ENCODE peak calls at places on chromosomes 11 and 22, in four cellular contexts. A is esophagus muscularis mucosa, Z is HL-60, L is breast epithelium. T is an unnamed sample.

GRCh38 chr22:46777609-46777970 is 15.1 kb downstream of the TBC1D22A start:
- DNase-seq in A (no peak), Z (peak), L (no peak), T (no peak)

GRCh38 chr11:93219440-93219839 is 21.6 kb upstream of the SLC36A4 start:
- DNase-seq in A (no peak), Z (no peak), L (no peak), T (no peak)

GRCh38 chr11:109783842-109784241 is 309.4 kb upstream of the ZC3H12C start:
- DNase-seq in A (no peak), Z (no peak), L (no peak), T (no peak)

GRCh38 chr11:43825217-43825816 is 55.3 kb upstream of the ALKBH3 start:
- DNase-seq in A (no peak), Z (peak), L (no peak), T (no peak)

GRCh38 chr11:1205121-1205986 is 17.5 kb upstream of the MUC5B start:
- DNase-seq in A (no peak), Z (no peak), L (no peak), T (no peak)

GRCh38 chr11:8038393-8038792 is 42.6 kb upstream of the TUB start:
- DNase-seq in A (no peak), Z (no peak), L (peak), T (no peak)

GRCh38 chr11:119791701-119792151 is 62.7 kb upstream of the NECTIN1 start:
- DNase-seq in A (no peak), Z (no peak), L (no peak), T (no peak)

GRCh38 chr11:12402691-12403120 is 25.3 kb downstream of the PARVA start:
- DNase-seq in A (peak), Z (no peak), L (no peak), T (no peak)

GRCh38 chr22:43263645-43264514 is 76.9 kb upstream of the TTLL12 start:
- DNase-seq in A (no peak), Z (peak), L (peak), T (no peak)

GRCh38 chr11:116958246-116958645 is 120.8 kb upstream of the APOA1 start:
- DNase-seq in A (no peak), Z (no peak), L (no peak), T (no peak)

GRCh38 chr11:83102806-83103205 is 31.1 kb upstream of the RAB30 start:
- DNase-seq in A (no peak), Z (no peak), L (no peak), T (no peak)

GRCh38 chr11:279040-279965 is 1.1 kb downstream of the NLRP6 start:
- DNase-seq in A (no peak), Z (no peak), L (no peak), T (no peak)

GRCh38 chr11:6572215-6572614 is 31.2 kb downstream of the RRP8 start:
- DNase-seq in A (no peak), Z (no peak), L (no peak), T (no peak)

GRCh38 chr11:101128571-101129202 is 926 bp downstream of the PGR start:
- DNase-seq in A (no peak), Z (no peak), L (no peak), T (no peak)
- H3K4me3 ChIP-seq in A (peak), Z (no peak), L (peak), T (peak)

DNA sequence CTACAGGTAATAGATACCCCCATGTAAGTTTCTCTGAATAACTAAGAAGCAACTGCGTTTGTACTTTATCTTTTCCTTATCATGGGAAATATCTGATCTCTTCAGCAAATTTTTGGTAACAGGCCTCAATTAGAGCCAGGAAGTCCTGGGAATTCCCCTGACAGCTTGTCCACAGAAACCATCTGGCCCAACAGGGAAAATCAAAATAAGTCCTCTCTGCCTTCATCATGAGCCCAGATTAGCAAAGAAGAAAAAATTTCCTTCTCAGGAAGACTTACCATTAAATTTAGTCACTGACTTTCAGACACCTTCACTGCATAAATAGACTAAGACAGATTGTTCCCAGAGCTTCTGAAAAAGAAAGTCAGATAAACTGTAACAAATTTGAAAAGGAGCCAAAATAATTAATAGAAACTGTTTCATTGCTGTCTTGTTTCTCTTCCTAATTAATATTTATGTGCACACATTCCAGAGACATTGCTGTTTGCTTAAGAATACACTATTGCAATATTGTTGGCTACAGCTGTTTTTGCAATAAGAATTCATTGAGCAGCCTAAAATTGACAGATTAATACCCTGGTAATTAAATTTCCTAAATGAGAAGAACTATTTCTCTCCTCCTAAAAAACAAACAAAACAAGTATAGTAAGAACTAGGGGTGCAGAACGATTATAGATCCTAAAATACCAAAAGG is 278.1 kb upstream of the FAT3 start:
- DNase-seq in A (no peak), Z (no peak), L (no peak), T (peak)
- TF ChIP-seq POLR2AphosphoS5 in A (no peak), Z (no peak), L (no peak), T (no peak)

GRCh38 chr11:124760205-124760652 is 1.9 kb downstream of the ESAM start:
- DNase-seq in A (peak), Z (no peak), L (no peak), T (no peak)

GRCh38 chr11:124758355-124759267 is 3.5 kb downstream of the ESAM start:
- DNase-seq in A (peak), Z (peak), L (peak), T (no peak)

GRCh38 chr11:124760806-124761205 is 1.3 kb downstream of the ESAM start:
- DNase-seq in A (peak), Z (no peak), L (no peak), T (no peak)

GRCh38 chr11:124761301-124762021 is 629 bp downstream of the ESAM start:
- DNase-seq in A (peak), Z (no peak), L (no peak), T (no peak)

GRCh38 chr11:124759268-124760204 is 2.6 kb downstream of the ESAM start:
- DNase-seq in A (peak), Z (no peak), L (no peak), T (no peak)
- H3K4me3 ChIP-seq in A (peak), Z (no peak), L (peak), T (no peak)

DNA sequence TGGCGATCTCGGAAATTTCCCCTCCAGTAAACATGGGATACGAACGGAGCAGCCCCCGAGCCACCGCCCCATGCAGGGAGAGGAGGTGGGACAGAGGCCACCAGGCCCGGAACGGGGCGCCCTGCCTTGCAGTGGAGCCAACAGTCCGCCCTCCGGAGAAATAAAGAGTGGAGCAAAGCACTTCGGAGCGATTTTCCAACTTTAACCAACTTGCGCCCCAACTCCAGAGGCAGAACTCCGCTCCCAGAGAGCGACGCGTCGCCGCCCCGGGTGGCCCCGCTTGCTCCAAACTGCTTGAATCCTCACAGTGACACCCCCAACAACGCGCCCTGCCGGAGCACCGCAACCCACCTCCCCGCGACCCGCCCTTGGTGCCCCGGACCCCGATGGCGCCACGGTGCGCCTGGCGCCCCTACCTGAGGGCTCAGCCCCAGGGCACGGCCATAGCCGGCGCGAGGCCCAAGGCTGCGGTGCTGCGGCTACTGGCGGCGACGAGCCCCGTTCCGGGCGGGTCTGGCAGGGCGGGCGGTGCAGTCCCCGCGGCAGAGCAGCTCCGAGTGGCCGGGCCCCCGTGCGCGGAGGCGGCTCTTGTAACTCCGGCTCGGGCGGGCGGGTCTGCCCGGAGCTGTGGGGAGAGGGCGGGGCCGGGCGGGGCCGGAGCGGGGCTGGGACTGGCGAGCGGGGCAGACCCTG is at the start of gene AHNAK:
- DNase-seq in A (no peak), Z (peak), L (peak), T (no peak)
- TF ChIP-seq POLR2AphosphoS5 in A (peak), Z (peak), L (peak), T (peak)

GRCh38 chr22:22010358-22010757 is 27.8 kb upstream of the TOP3B start:
- DNase-seq in A (no peak), Z (no peak), L (no peak), T (no peak)

GRCh38 chr22:22006596-22006990 is 24.0 kb upstream of the TOP3B start:
- DNase-seq in A (no peak), Z (no peak), L (no peak), T (no peak)

GRCh38 chr22:22011964-22012363 is 29.4 kb upstream of the TOP3B start:
- DNase-seq in A (no peak), Z (no peak), L (no peak), T (no peak)

GRCh38 chr22:22005945-22006595 is 23.5 kb upstream of the TOP3B start:
- DNase-seq in A (no peak), Z (no peak), L (no peak), T (no peak)

GRCh38 chr22:22009661-22010060 is 27.1 kb upstream of the TOP3B start:
- DNase-seq in A (no peak), Z (no peak), L (no peak), T (no peak)
- H3K4me3 ChIP-seq in A (no peak), Z (no peak), L (no peak), T (no peak)

GRCh38 chr11:114275295-114275694 is 20.9 kb upstream of the NNMT start:
- DNase-seq in A (peak), Z (no peak), L (no peak), T (no peak)
- TF ChIP-seq POLR2AphosphoS5 in A (peak), Z (no peak), L (no peak), T (no peak)

GRCh38 chr11:76668362-76669155 is 2.0 kb downstream of the LRRC32 start:
- DNase-seq in A (no peak), Z (no peak), L (no peak), T (no peak)
- H3K4me3 ChIP-seq in A (peak), Z (no peak), L (peak), T (no peak)

GRCh38 chr11:65975771-65976170 is 14.2 kb downstream of the SART1 start:
- DNase-seq in A (no peak), Z (no peak), L (no peak), T (no peak)
- TF ChIP-seq POLR2AphosphoS5 in A (no peak), Z (no peak), L (no peak), T (no peak)

T was measured in SK-N-MC.